ENCODE peak calls at places on chromosome 1, in four cellular contexts. W, L, K and P are unnamed samples.

GRCh38 chr1:232335751-232336274 is 294.1 kb downstream of the SIPA1L2 start:
- DNase-seq in W (no peak), K (no peak), L (no peak), P (no peak)

GRCh38 chr1:14017531-14017961 is 317.6 kb downstream of the PRDM2 start:
- DNase-seq in W (no peak), K (no peak), L (no peak), P (peak; percentile 64)

GRCh38 chr1:222665964-222666363 is 46.3 kb downstream of the AIDA start:
- DNase-seq in K (no peak), L (peak; percentile 36), W (no peak), P (no peak)

GRCh38 chr1:182990413-182991144 is 32.6 kb upstream of the LAMC1 start:
- DNase-seq in W (no peak), K (no peak), L (peak; percentile 54), P (peak; percentile 9)

GRCh38 chr1:87600070-87600469 is 271.4 kb downstream of the LMO4 start:
- DNase-seq in W (no peak), L (no peak), K (no peak), P (no peak)

GRCh38 chr1:96211166-96211565 is 510.4 kb upstream of the PTBP2 start:
- DNase-seq in L (no peak), W (no peak), K (no peak), P (no peak)

GRCh38 chr1:235739124-235739523 is 89.5 kb upstream of the GNG4 start:
- DNase-seq in K (no peak), W (no peak), L (peak; percentile 82), P (no peak)

GRCh38 chr1:76868154-76868882 is 1.0 kb downstream of the ST6GALNAC5 start:
- DNase-seq in K (peak; percentile 11), W (no peak), L (peak; percentile 68), P (peak; percentile 79)

GRCh38 chr1:89946532-89946931 is 48.4 kb upstream of the ZNF326 start:
- DNase-seq in L (no peak), W (no peak), K (no peak), P (no peak)

GRCh38 chr1:118842462-118843201 is 145.5 kb downstream of the TBX15 start:
- DNase-seq in W (no peak), K (no peak), L (no peak), P (no peak)

GRCh38 chr1:64043328-64043727 is 160.1 kb upstream of the UBE2U start:
- DNase-seq in K (no peak), L (peak; percentile 21), W (no peak), P (peak; percentile 58)

GRCh38 chr1:30912203-30912602 is 3.6 kb upstream of the SDC3 start:
- DNase-seq in W (no peak), K (no peak), L (no peak), P (peak; percentile 0)

GRCh38 chr1:16922466-16922865 is 735 bp downstream of the CROCC start:
- DNase-seq in L (no peak), K (no peak), W (no peak), P (no peak)

GRCh38 chr1:201737350-201738060 is 91.5 kb upstream of the IPO9 start:
- DNase-seq in K (no peak), W (no peak), L (peak; percentile 97), P (peak; percentile 88)

GRCh38 chr1:25927541-25928265 is 21.5 kb upstream of the STMN1 start:
- DNase-seq in L (peak; percentile 34), K (no peak), W (no peak), P (peak; percentile 48)

GRCh38 chr1:209767105-209767504 is 11.3 kb downstream of the TRAF3IP3 start:
- DNase-seq in L (no peak), K (no peak), W (no peak), P (no peak)